ENCODE peak calls at places on chromosomes 1 and 21, in eight cellular contexts. S is lower leg skin, W is transverse colon, I is gastrocnemius medialis, A is heart left ventricle, X is A549, Y is right lobe of liver, G is H54. P is an unnamed sample.
A peak's percentile ranks its signal among the peaks of the same experiment; 100 is the strongest.

GRCh38 chr1:230070321-230071208 is 3.5 kb downstream of the GALNT2 start:
- DNase-seq in S (no peak), W (no peak), I (no peak), A (no peak), X (no peak), Y (peak; percentile 61), G (no peak), P (no peak)

GRCh38 chr1:157105988-157106812 is 6.6 kb upstream of the ETV3L start:
- DNase-seq in S (no peak), W (peak; percentile 40), I (no peak), A (peak; percentile 31), X (peak; percentile 40), Y (no peak), G (peak; percentile 93), P (no peak)

GRCh38 chr1:23791434-23792047 is 596 bp downstream of the LYPLA2 start:
- DNase-seq in S (no peak), W (peak; percentile 50), I (no peak), A (peak; percentile 32), X (no peak), Y (no peak), G (no peak), P (no peak)

GRCh38 chr1:245837741-245838140 is 669.3 kb downstream of the SMYD3 start:
- DNase-seq in S (no peak), W (no peak), I (no peak), A (no peak), X (no peak), Y (no peak), G (peak; percentile 38), P (no peak)

GRCh38 chr1:198601936-198602889 is 36.6 kb upstream of the PTPRC start:
- DNase-seq in S (no peak), W (no peak), I (no peak), A (no peak), X (no peak), Y (no peak), G (no peak), P (no peak)

GRCh38 chr1:112701227-112702066 is 5.5 kb downstream of the RHOC start:
- DNase-seq in S (no peak), W (no peak), I (no peak), A (peak; percentile 42), X (no peak), Y (no peak), G (no peak), P (no peak)

GRCh38 chr1:246921481-246921880 is 10.3 kb downstream of the AHCTF1 start:
- DNase-seq in S (no peak), W (no peak), I (no peak), A (no peak), X (no peak), Y (no peak), G (no peak), P (no peak)

GRCh38 chr1:192943108-192943507 is 116.1 kb downstream of the UCHL5 start:
- DNase-seq in S (no peak), W (no peak), I (no peak), A (no peak), X (no peak), Y (no peak), G (no peak), P (no peak)

GRCh38 chr1:171140466-171140865 is 44.6 kb upstream of the FMO2 start:
- DNase-seq in S (no peak), W (no peak), I (peak; percentile 34), A (no peak), X (no peak), Y (no peak), G (no peak), P (no peak)

GRCh38 chr1:192889082-192889481 is 80.2 kb downstream of the RGS2 start:
- DNase-seq in S (no peak), W (no peak), I (no peak), A (no peak), X (no peak), Y (no peak), G (no peak), P (no peak)

GRCh38 chr21:34614443-34614692 is 545 bp downstream of the RCAN1 start:
- DNase-seq in S (no peak), W (no peak), I (no peak), A (no peak), X (no peak), Y (no peak), G (no peak), P (no peak)

GRCh38 chr1:203628185-203628996 is 1.8 kb downstream of the ATP2B4 start:
- DNase-seq in S (no peak), W (peak; percentile 47), I (no peak), A (no peak), X (no peak), Y (no peak), G (no peak), P (peak; percentile 23)

GRCh38 chr1:181100015-181100905 is 11.8 kb downstream of the IER5 start:
- DNase-seq in S (no peak), W (no peak), I (no peak), A (no peak), X (no peak), Y (no peak), G (no peak), P (no peak)

GRCh38 chr1:210332719-210333398 is 4.2 kb downstream of the HHAT start:
- DNase-seq in S (no peak), W (peak; percentile 48), I (no peak), A (no peak), X (no peak), Y (no peak), G (no peak), P (no peak)

GRCh38 chr1:43354471-43354870 is 4.3 kb upstream of the CDC20 start:
- DNase-seq in S (no peak), W (no peak), I (no peak), A (no peak), X (no peak), Y (no peak), G (no peak), P (no peak)

DNA sequence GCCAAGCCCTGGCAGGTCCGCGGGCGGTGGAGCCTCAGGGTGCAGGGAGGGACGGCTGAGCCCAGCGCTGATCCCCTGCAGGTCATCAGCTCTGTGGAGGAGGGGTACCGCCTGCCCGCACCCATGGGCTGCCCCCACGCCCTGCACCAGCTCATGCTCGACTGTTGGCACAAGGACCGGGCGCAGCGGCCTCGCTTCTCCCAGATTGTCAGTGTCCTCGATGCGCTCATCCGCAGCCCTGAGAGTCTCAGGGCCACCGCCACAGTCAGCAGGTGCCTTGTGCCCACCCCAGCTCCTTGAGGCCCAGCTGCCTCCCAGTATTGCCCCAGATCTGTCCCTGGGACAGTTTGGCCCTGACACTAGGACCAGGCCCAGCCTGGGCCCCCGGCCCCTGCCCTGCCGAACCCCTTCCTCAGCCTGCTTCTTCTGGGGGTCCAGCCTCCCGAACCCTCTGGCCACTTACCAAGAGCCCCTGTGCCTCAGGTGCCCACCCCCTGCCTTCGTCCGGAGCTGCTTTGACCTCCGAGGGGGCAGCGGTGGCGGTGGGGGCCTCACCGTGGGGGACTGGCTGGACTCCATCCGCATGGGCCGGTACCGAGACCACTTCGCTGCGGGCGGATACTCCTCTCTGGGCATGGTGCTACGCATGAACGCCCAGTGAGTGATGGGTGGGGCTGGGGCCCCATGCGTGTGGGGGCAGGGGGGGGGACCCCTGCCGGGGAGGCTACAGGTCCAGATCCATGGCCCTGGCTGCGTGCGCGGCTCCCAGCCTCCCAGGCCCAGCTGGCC is 35.4 kb upstream of the C1QA start:
- DNase-seq in S (no peak), W (no peak), I (no peak), A (no peak), X (no peak), Y (no peak), G (no peak), P (no peak)
- TF ChIP-seq POLR2A in S (no peak), W (no peak), I (no peak), A (no peak), X (no peak), Y (no peak), G (no peak), P (no peak)

GRCh38 chr1:154867841-154868610 is 2.1 kb downstream of the KCNN3 start:
- DNase-seq in S (no peak), W (no peak), I (no peak), A (no peak), X (no peak), Y (no peak), G (no peak), P (no peak)

GRCh38 chr1:154866257-154866994 is 3.7 kb downstream of the KCNN3 start:
- DNase-seq in S (no peak), W (no peak), I (no peak), A (no peak), X (no peak), Y (no peak), G (no peak), P (no peak)

GRCh38 chr1:154869351-154870116 is 547 bp downstream of the KCNN3 start:
- DNase-seq in S (no peak), W (peak; percentile 19), I (no peak), A (peak; percentile 82), X (no peak), Y (no peak), G (no peak), P (peak; percentile 33)

GRCh38 chr1:154865442-154866256 is 4.4 kb downstream of the KCNN3 start:
- DNase-seq in S (no peak), W (no peak), I (peak; percentile 68), A (no peak), X (no peak), Y (no peak), G (no peak), P (peak; percentile 42)

GRCh38 chr1:154866995-154867795 is 2.9 kb downstream of the KCNN3 start:
- DNase-seq in S (no peak), W (peak; percentile 27), I (peak; percentile 57), A (no peak), X (no peak), Y (no peak), G (peak; percentile 89), P (peak; percentile 23)
- TF ChIP-seq POLR2A in S (no peak), W (no peak), I (peak; percentile 69), A (no peak), X (no peak), Y (no peak), G (no peak), P (no peak)

GRCh38 chr1:35202048-35202719 is 9.2 kb upstream of the SFPQ start:
- DNase-seq in S (peak; percentile 58), W (peak; percentile 72), I (peak; percentile 24), A (peak; percentile 69), X (peak; percentile 80), Y (peak; percentile 64), G (peak; percentile 64), P (peak; percentile 82)
- TF ChIP-seq POLR2A in S (no peak), W (no peak), I (no peak), A (no peak), X (no peak), Y (no peak), G (no peak), P (no peak)

DNA sequence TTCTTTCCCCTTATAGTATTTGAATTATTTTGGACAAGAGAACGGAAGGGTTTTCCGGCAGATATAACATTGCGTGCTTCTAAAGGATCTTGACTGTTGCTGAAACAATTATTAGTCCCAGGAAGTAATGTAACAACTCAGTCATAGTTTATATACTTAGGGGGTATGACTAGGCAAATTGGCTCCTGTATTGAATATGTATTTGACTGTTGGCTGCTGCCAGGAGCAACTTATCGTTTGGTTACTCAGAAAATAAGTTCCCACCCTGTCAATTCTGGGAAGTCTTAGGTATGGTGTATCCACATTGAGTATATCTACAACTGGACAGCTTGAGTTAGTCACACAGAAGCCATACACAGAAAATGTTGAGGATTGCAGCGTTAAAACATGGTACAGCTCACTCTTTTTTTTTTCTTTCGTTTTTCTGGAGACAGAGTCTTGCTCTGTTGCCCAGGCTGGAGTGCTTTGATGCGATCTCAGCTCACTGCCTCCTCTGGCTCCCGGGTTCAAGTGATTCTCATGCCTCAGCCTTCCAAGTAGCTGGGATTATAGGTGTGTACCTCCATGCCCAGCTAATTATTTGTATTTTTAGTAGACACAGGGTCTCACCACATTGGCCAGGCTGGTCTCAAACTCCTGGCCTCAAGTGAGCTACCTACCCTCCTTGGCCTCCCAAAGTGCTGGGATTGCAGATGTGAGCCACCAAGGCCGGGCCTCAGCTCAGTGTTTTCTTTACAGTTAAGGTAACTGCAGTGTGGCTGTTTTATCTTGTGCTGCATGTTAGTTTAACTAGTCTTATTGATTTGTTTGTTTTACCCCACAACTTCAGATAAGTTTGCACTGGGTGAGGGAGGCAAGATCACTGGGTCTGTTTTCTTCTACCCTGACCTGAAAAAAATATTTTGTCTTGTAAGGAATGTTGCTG is 10.2 kb downstream of the SMAP2 start:
- DNase-seq in S (no peak), W (no peak), I (no peak), A (no peak), X (no peak), Y (no peak), G (no peak), P (peak; percentile 46)
- TF ChIP-seq POLR2A in S (no peak), W (no peak), I (no peak), A (no peak), X (no peak), Y (no peak), G (no peak), P (no peak)

P was measured in body of pancreas.